ENCODE peak calls at places on chromosomes 6 and 20, in seven cellular contexts. K is right cardiac atrium; D is stimulated activated CD4-positive, alpha-beta T cell treated with anti-CD3 and anti-CD28 coated beads, Interleukin-15, amount 100 ng/mL, for 1 hour; B is activated T-helper 1 cell treated with anti-CD3 and anti-CD28 coated beads, Interleukin-2, amount 50 U/mL, for 16 hours; Y is cardiac muscle cell; V is EL; C is GDM1. M is an unnamed sample.

GRCh38 chr6:160085713-160086505 is 35.7 kb upstream of the SLC22A1 start:
- DNase-seq in K (no peak), D (no peak), B (no peak), Y (no peak), V (no peak), C (no peak), M (no peak)

GRCh38 chr6:9646346-9647042 is 768.4 kb downstream of the TFAP2A start:
- DNase-seq in K (peak), D (no peak), B (no peak), Y (peak), V (peak), C (no peak), M (peak)

GRCh38 chr6:129643968-129644367 is 66.0 kb downstream of the ARHGAP18 start:
- DNase-seq in K (no peak), D (no peak), B (no peak), Y (no peak), V (no peak), C (no peak), M (no peak)

GRCh38 chr6:137902721-137903120 is 35.7 kb downstream of the TNFAIP3 start:
- DNase-seq in K (no peak), D (no peak), B (no peak), Y (no peak), V (no peak), C (no peak), M (no peak)

GRCh38 chr20:44080646-44081267 is 106.2 kb downstream of the JPH2 start:
- DNase-seq in K (peak), D (peak), B (peak), Y (peak), V (peak), C (peak), M (peak)

GRCh38 chr6:119324718-119325117 is 24.8 kb downstream of the MAN1A1 start:
- DNase-seq in K (no peak), D (no peak), B (no peak), Y (no peak), V (no peak), C (no peak), M (no peak)

GRCh38 chr6:141326426-141326825 is 806.3 kb upstream of the GJE1 start:
- DNase-seq in K (peak), D (no peak), B (no peak), Y (no peak), V (peak), C (no peak), M (peak)

GRCh38 chr20:54680872-54681297 is 205.5 kb downstream of the DOK5 start:
- DNase-seq in K (peak), D (no peak), B (no peak), Y (peak), V (peak), C (no peak), M (peak)

GRCh38 chr6:125808060-125808459 is 17.3 kb downstream of the NCOA7 start:
- DNase-seq in K (no peak), D (no peak), B (no peak), Y (no peak), V (peak), C (no peak), M (peak)

GRCh38 chr6:150098155-150098554 is 29.2 kb upstream of the ULBP3 start:
- DNase-seq in K (no peak), D (no peak), B (no peak), Y (no peak), V (no peak), C (no peak), M (no peak)

GRCh38 chr20:24772667-24773066 is 176.4 kb upstream of the CST7 start:
- DNase-seq in K (no peak), D (no peak), B (no peak), Y (no peak), V (no peak), C (no peak), M (no peak)

GRCh38 chr20:6636209-6637159 is 131.0 kb upstream of the BMP2 start:
- DNase-seq in K (no peak), D (no peak), B (no peak), Y (peak), V (peak), C (no peak), M (peak)

GRCh38 chr20:40101479-40102032 is 587.5 kb downstream of the MAFB start:
- DNase-seq in K (no peak), D (no peak), B (no peak), Y (no peak), V (no peak), C (no peak), M (no peak)

GRCh38 chr6:144310761-144311160 is 25.6 kb downstream of the UTRN start:
- DNase-seq in K (no peak), D (no peak), B (no peak), Y (no peak), V (no peak), C (no peak), M (no peak)

GRCh38 chr20:62202083-62202395 is 18.0 kb downstream of the HRH3 start:
- DNase-seq in K (peak), D (no peak), B (no peak), Y (no peak), V (peak), C (no peak), M (no peak)

GRCh38 chr20:15411781-15412180 is 1074.4 kb upstream of the FLRT3 start:
- DNase-seq in K (no peak), D (no peak), B (no peak), Y (no peak), V (no peak), C (no peak), M (no peak)

GRCh38 chr20:58886546-58886945 is 34.0 kb downstream of the GNAS start:
- DNase-seq in K (no peak), D (no peak), B (no peak), Y (no peak), V (no peak), C (no peak), M (no peak)

GRCh38 chr6:129748901-129749748 is 39.1 kb upstream of the ARHGAP18 start:
- DNase-seq in K (no peak), D (no peak), B (no peak), Y (no peak), V (peak), C (no peak), M (no peak)

GRCh38 chr6:92810913-92811312 is 608.4 kb downstream of the EPHA7 start:
- DNase-seq in K (no peak), D (no peak), B (no peak), Y (peak), V (no peak), C (no peak), M (peak)

GRCh38 chr6:44127186-44128019 is at the start of the genes MRPL14 and TMEM63B:
- DNase-seq in K (peak), D (peak), B (peak), Y (peak), V (peak), C (peak), M (peak)

GRCh38 chr6:167739721-167740475 is 86.8 kb upstream of the AFDN start:
- DNase-seq in K (no peak), D (no peak), B (no peak), Y (no peak), V (no peak), C (no peak), M (no peak)

GRCh38 chr20:61186771-61187170 is 65.3 kb upstream of the CDH4 start:
- DNase-seq in K (no peak), D (no peak), B (no peak), Y (no peak), V (peak), C (no peak), M (peak)

GRCh38 chr20:3781153-3781910 is at the start of gene SPEF1:
- DNase-seq in K (peak), D (no peak), B (no peak), Y (peak), V (peak), C (peak), M (peak)

GRCh38 chr6:77324851-77325250 is 138.4 kb downstream of the HTR1B start:
- DNase-seq in K (peak), D (no peak), B (no peak), Y (no peak), V (no peak), C (no peak), M (no peak)

GRCh38 chr6:30955367-30956042 is 14.7 kb downstream of the MUCL3 start:
- DNase-seq in K (peak), D (peak), B (peak), Y (peak), V (peak), C (no peak), M (peak)

GRCh38 chr6:105678516-105678915 is 275.6 kb upstream of the PREP start:
- DNase-seq in K (no peak), D (no peak), B (no peak), Y (no peak), V (no peak), C (no peak), M (no peak)

GRCh38 chr20:64065973-64066341 is 3.0 kb downstream of the TCEA2 start:
- DNase-seq in K (no peak), D (no peak), B (no peak), Y (no peak), V (peak), C (peak), M (no peak)

GRCh38 chr6:28867078-28867414 is 56.7 kb downstream of the TRIM27 start:
- DNase-seq in K (no peak), D (no peak), B (no peak), Y (no peak), V (no peak), C (peak), M (peak)

GRCh38 chr20:5570442-5570841 is 179.8 kb upstream of the SHLD1 start:
- DNase-seq in K (no peak), D (no peak), B (no peak), Y (no peak), V (no peak), C (no peak), M (no peak)

GRCh38 chr6:159969921-159970320 is 1.0 kb downstream of the IGF2R start:
- DNase-seq in K (peak), D (no peak), B (no peak), Y (peak), V (peak), C (no peak), M (peak)

GRCh38 chr20:59616306-59616705 is 12.0 kb downstream of the PHACTR3 start:
- DNase-seq in K (no peak), D (no peak), B (no peak), Y (no peak), V (no peak), C (no peak), M (no peak)

GRCh38 chr6:636488-636887 is 20.4 kb downstream of the HUS1B start:
- DNase-seq in K (no peak), D (no peak), B (no peak), Y (no peak), V (no peak), C (no peak), M (peak)

GRCh38 chr20:15036938-15037337 is 699.5 kb upstream of the FLRT3 start:
- DNase-seq in K (no peak), D (no peak), B (no peak), Y (peak), V (no peak), C (no peak), M (no peak)

GRCh38 chr6:41689171-41690008 is 46.0 kb downstream of the TFEB start:
- DNase-seq in K (no peak), D (no peak), B (no peak), Y (no peak), V (peak), C (no peak), M (no peak)

GRCh38 chr6:139679516-139680179 is 305.2 kb upstream of the CITED2 start:
- DNase-seq in K (no peak), D (no peak), B (no peak), Y (no peak), V (peak), C (no peak), M (peak)

GRCh38 chr20:36331182-36331581 is 25.0 kb downstream of the DLGAP4 start:
- DNase-seq in K (no peak), D (no peak), B (no peak), Y (no peak), V (no peak), C (no peak), M (no peak)

M was measured in trophoblast cell.